ENCODE peak calls at places on chromosomes 6 and 20, in five cellular contexts. N is astrocyte, W is ascending aorta, D is dorsolateral prefrontal cortex, R is tibial artery. L is an unnamed sample.

GRCh38 chr6:45587229-45588060 is 209.7 kb upstream of the SUPT3H start:
- DNase-seq in D (no peak), R (no peak), N (no peak), W (no peak), L (no peak)

GRCh38 chr6:118476554-118476953 is 71.5 kb upstream of the PLN start:
- DNase-seq in D (no peak), N (no peak), W (no peak), R (no peak), L (no peak)

GRCh38 chr6:64683682-64684081 is 1023.3 kb downstream of the EYS start:
- DNase-seq in R (no peak), W (no peak), N (peak), D (no peak), L (no peak)

GRCh38 chr20:25277051-25277801 is 29.3 kb downstream of the PYGB start:
- DNase-seq in R (peak), D (peak), W (peak), N (no peak), L (no peak)

GRCh38 chr6:31712296-31712695 is 2.9 kb upstream of the LY6G6D start:
- DNase-seq in W (no peak), N (no peak), R (no peak), D (no peak), L (no peak)

GRCh38 chr6:136474241-136474640 is 76.0 kb downstream of the MAP7 start:
- DNase-seq in R (no peak), W (no peak), D (no peak), N (no peak), L (no peak)

GRCh38 chr20:37243937-37244571 is 17.6 kb downstream of the GHRH start:
- DNase-seq in W (no peak), D (no peak), R (no peak), N (no peak), L (peak)

GRCh38 chr6:127515234-127515793 is 3.8 kb downstream of the MTCL3 start:
- DNase-seq in W (no peak), D (peak), R (no peak), N (peak), L (peak)

GRCh38 chr6:107064579-107065065 is 36.6 kb downstream of the MTRES1 start:
- DNase-seq in R (no peak), N (peak), D (no peak), W (no peak), L (peak)

GRCh38 chr20:60583741-60584140 is 625.5 kb downstream of the CDH26 start:
- DNase-seq in N (peak), R (no peak), D (no peak), W (no peak), L (no peak)

GRCh38 chr6:134979142-134979541 is 29.2 kb upstream of the ALDH8A1 start:
- DNase-seq in N (no peak), R (no peak), W (no peak), D (no peak), L (no peak)

GRCh38 chr20:48763183-48764030 is 64.4 kb downstream of the PREX1 start:
- DNase-seq in W (no peak), R (no peak), D (no peak), N (no peak), L (no peak)

GRCh38 chr6:160379464-160379863 is 31.3 kb downstream of the SLC22A3 start:
- DNase-seq in R (no peak), N (peak), W (no peak), D (no peak), L (peak)

GRCh38 chr6:165641672-165642156 is 21.3 kb downstream of the PDE10A start:
- DNase-seq in R (no peak), W (no peak), D (no peak), N (no peak), L (no peak)

GRCh38 chr6:108163644-108164536 is 1.9 kb upstream of the NR2E1 start:
- DNase-seq in N (no peak), W (peak), R (no peak), D (no peak), L (no peak)

GRCh38 chr6:36674942-36675341 is 3.6 kb upstream of the CDKN1A start:
- DNase-seq in D (no peak), W (no peak), R (no peak), N (no peak), L (no peak)

GRCh38 chr6:11092654-11093053 is 980 bp upstream of the SMIM13 start:
- DNase-seq in D (no peak), W (no peak), R (no peak), N (no peak), L (no peak)

GRCh38 chr6:85124472-85125428 is 325.1 kb upstream of the NT5E start:
- DNase-seq in R (no peak), N (no peak), W (no peak), D (no peak), L (peak)

GRCh38 chr20:42754713-42755112 is 435.0 kb downstream of the PTPRT start:
- DNase-seq in D (no peak), R (no peak), W (no peak), N (no peak), L (no peak)

GRCh38 chr6:55980627-55981211 is 105.3 kb upstream of the BMP5 start:
- DNase-seq in D (no peak), W (no peak), N (peak), R (no peak), L (peak)

GRCh38 chr6:165636015-165636414 is 27.0 kb downstream of the PDE10A start:
- DNase-seq in D (no peak), N (no peak), R (no peak), W (no peak), L (no peak)

GRCh38 chr20:14404515-14404914 is 67.1 kb upstream of the FLRT3 start:
- DNase-seq in W (no peak), R (no peak), D (no peak), N (no peak), L (no peak)

GRCh38 chr6:34964564-34964963 is 75.5 kb downstream of the ANKS1A start:
- DNase-seq in W (no peak), D (no peak), R (no peak), N (peak), L (peak)

GRCh38 chr6:32974541-32975308 is 6.3 kb downstream of the BRD2 start:
- DNase-seq in W (no peak), R (no peak), D (no peak), N (no peak), L (no peak)

GRCh38 chr6:6872924-6873344 is 234.8 kb upstream of the RREB1 start:
- DNase-seq in W (no peak), N (no peak), D (no peak), R (no peak), L (no peak)

GRCh38 chr6:95431637-95432228 is 145.6 kb upstream of the MANEA start:
- DNase-seq in N (peak), R (no peak), W (no peak), D (no peak), L (peak)

GRCh38 chr6:44248579-44248978 is 1.7 kb downstream of the HSP90AB1 start:
- DNase-seq in W (no peak), D (no peak), R (no peak), N (no peak), L (no peak)

GRCh38 chr6:44247338-44248302 is 719 bp downstream of the HSP90AB1 start:
- DNase-seq in N (no peak), R (peak), D (no peak), W (peak), L (peak)

GRCh38 chr6:44245391-44245911 is 1.4 kb upstream of the HSP90AB1 start:
- DNase-seq in N (no peak), R (no peak), D (no peak), W (no peak), L (no peak)

GRCh38 chr6:44246663-44247337 is at the start of gene HSP90AB1:
- DNase-seq in D (peak), N (peak), W (peak), R (peak), L (peak)

GRCh38 chr6:44245912-44246662 is 814 bp upstream of the HSP90AB1 start:
- DNase-seq in R (peak), W (peak), N (peak), D (peak), L (peak)
- TF ChIP-seq CTCF in R (no peak), W (no peak), N (peak), D (peak), L (peak)

DNA sequence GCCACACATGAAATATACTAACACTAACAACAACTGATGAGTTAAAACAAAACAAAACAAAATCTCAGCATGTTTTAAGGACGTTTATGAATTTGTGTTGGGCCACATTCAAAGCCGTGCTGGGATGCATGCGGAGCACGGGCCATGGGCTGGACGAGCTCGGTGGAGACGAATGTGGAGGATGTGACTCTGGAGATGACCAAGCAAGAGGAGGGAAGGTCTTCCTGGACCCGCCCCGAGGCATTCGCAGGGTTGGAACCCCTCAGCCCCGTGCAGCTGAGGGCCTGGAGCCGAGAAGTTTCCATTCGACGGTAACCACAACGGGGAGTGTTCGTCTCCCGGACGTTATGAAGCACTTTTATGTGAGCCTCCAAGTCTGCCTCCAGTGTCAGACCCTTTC is 257.5 kb downstream of the THBS2 start:
- DNase-seq in W (no peak), N (no peak), D (no peak), R (no peak), L (no peak)
- H3K4me3 ChIP-seq in W (no peak), N (no peak), D (no peak), R (no peak), L (no peak)

GRCh38 chr20:44656447-44656846 is 4.9 kb upstream of the ADA start:
- DNase-seq in D (no peak), R (no peak), N (no peak), W (no peak), L (no peak)
- TF ChIP-seq CTCF in D (no peak), R (no peak), N (no peak), W (no peak), L (no peak)

DNA sequence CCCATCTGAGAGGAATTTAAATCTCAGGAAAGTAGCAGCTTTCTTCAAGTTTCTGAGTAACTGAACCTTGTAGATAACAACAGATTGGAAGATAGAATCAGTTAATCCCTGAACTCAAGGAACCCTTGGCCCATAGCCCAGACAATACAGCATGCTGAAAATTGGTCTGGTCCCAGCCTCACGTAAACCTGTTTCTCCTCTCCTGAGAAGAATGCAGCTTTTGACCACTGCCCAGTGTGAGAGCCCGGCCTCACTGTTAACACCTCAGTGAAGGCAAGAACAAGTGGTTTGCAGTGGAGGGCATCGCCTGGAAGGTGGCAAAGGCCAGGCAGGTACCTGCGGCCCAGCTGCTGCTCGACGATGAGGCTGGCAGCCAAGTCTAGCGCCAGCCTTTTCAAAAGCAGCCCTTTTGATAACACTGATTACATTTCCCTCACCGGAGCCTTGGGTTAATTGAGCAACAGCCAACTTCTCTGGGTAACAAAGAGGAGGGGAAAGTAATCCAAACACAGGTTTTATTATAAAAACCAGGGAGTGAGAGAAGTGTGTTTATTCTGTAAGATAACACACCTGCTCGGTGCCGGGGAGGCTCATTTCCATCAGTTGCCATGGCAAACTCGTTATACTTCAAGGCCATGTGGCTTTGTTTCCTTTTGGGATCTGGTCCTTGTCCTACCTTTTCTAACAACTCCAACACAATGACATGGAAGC is 54.0 kb downstream of the TRAF3IP2 start:
- DNase-seq in W (peak), N (peak), R (no peak), D (no peak), L (peak)
- H3K4me3 ChIP-seq in W (peak), N (peak), R (no peak), D (peak), L (no peak)